ENCODE peak calls at places on chromosomes 2 and 18, in five cellular contexts. Q, U, P, N and V are unnamed samples.

GRCh38 chr2:159639071-159639470 is 22.7 kb upstream of the BAZ2B start:
- DNase-seq in Q (no peak), N (no peak), P (no peak), U (no peak), V (no peak)

GRCh38 chr2:8586397-8587051 is 95.3 kb upstream of the ID2 start:
- DNase-seq in P (no peak), N (no peak), Q (no peak), U (no peak), V (no peak)

GRCh38 chr2:217527586-217528202 is 475.1 kb downstream of the TNS1 start:
- DNase-seq in P (no peak), N (no peak), U (no peak), Q (no peak), V (no peak)

GRCh38 chr2:158718851-158719250 is 76.3 kb upstream of the DAPL1 start:
- DNase-seq in Q (no peak), U (no peak), P (no peak), N (no peak), V (peak; percentile 6)

GRCh38 chr18:74942319-74942910 is 266.5 kb downstream of the PTGR3 start:
- DNase-seq in P (no peak), U (peak; percentile 21), Q (no peak), N (no peak), V (peak; percentile 10)

GRCh38 chr2:194819367-194819766 is 837.7 kb upstream of the SLC39A10 start:
- DNase-seq in U (no peak), Q (no peak), P (no peak), N (no peak), V (peak; percentile 51)

GRCh38 chr2:55862269-55862668 is 61.3 kb downstream of the EFEMP1 start:
- DNase-seq in U (no peak), Q (peak; percentile 86), P (no peak), N (no peak), V (peak; percentile 78)

GRCh38 chr2:172102858-172103359 is at the start of gene DLX2:
- DNase-seq in Q (peak; percentile 91), U (no peak), P (peak; percentile 93), N (peak; percentile 96), V (peak; percentile 87)

GRCh38 chr2:159903404-159904126 is 105.6 kb upstream of the CD302 start:
- DNase-seq in Q (no peak), N (no peak), U (no peak), P (no peak), V (peak; percentile 77)

GRCh38 chr2:68482296-68482695 is 14.9 kb downstream of the APLF start:
- DNase-seq in U (no peak), N (no peak), P (no peak), Q (no peak), V (no peak)

GRCh38 chr2:77418537-77418936 is 103.6 kb downstream of the LRRTM4 start:
- DNase-seq in P (no peak), N (no peak), U (no peak), Q (no peak), V (no peak)

GRCh38 chr2:241813080-241813805 is 4.2 kb downstream of the NEU4 start:
- DNase-seq in P (no peak), U (no peak), N (no peak), Q (no peak), V (no peak)

GRCh38 chr18:48727685-48728084 is 188.9 kb downstream of the CTIF start:
- DNase-seq in N (no peak), U (no peak), P (no peak), Q (no peak), V (no peak)

GRCh38 chr2:186098821-186099220 is 360.2 kb downstream of the FSIP2 start:
- DNase-seq in Q (no peak), U (no peak), N (no peak), P (no peak), V (peak; percentile 11)

GRCh38 chr2:178478102-178478441 is 328 bp downstream of the FKBP7 start:
- DNase-seq in P (no peak), U (no peak), N (peak; percentile 52), Q (no peak), V (no peak)

GRCh38 chr2:100422320-100422719 is 4.9 kb upstream of the CHST10 start:
- DNase-seq in U (no peak), Q (peak; percentile 50), P (peak; percentile 50), N (peak; percentile 44), V (peak; percentile 35)

GRCh38 chr2:39123436-39123999 is 2.7 kb upstream of the SOS1 start:
- DNase-seq in N (no peak), Q (no peak), U (no peak), P (no peak), V (no peak)

GRCh38 chr2:171800639-171801038 is 93.4 kb downstream of the SLC25A12 start:
- DNase-seq in P (no peak), U (no peak), N (no peak), Q (no peak), V (no peak)

GRCh38 chr2:105718846-105719432 is 25.8 kb upstream of the NCK2 start:
- DNase-seq in P (no peak), U (no peak), Q (no peak), N (no peak), V (no peak)

DNA sequence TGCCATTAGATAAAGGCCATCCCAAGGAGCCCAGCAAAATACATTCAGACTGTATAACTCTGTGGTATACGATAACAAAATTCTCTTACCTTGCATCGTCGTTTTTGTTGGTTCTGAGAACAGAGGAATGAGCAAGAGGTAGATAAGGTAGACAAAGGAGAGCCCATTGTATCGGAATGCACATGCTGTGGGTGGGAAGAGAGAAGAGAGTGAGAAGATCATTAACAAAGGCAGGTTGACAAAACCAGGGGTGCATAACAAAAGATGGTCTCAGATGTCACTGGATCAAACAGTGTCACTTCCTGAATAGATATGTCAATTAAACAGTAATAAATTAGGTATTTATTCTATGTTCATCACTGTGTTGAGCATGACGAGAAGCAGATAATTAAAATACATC is 83.3 kb downstream of the PIEZO2 start:
- DNase-seq in Q (no peak), P (no peak), N (no peak), U (no peak), V (no peak)
- H3K27ac ChIP-seq in Q (no peak overlapping the region), P (no peak overlapping the region), N (no peak overlapping the region), U (no peak overlapping the region), V (no peak overlapping the region)

GRCh38 chr2:20465716-20466391 is 19.0 kb downstream of the RHOB start:
- DNase-seq in P (no peak), U (no peak), Q (no peak), N (no peak), V (no peak)
- TF ChIP-seq MYC in P (no peak), U (no peak), Q (no peak), N (no peak), V (no peak)

DNA sequence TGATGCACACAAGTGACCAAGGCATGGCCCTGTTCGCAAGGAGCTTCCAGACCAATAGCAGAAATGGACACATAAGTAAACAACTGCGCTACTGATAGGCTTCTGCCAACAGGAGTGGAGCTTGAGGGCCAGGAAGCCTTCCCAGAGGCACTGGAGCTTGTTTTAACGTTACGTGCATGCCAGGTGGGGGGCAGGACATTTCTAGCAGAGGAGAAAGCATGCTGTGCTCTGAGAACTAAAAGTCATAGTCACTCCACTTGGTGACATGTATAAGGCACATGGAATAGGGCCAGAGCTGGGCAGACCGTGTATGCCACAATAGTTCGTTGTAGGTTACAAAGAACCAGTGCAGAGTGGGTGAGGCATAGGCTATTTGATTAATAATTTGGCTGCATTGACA is 184.2 kb downstream of the NEDD4L start:
- DNase-seq in P (no peak), N (no peak), U (no peak), Q (no peak), V (no peak)
- H3K4me1 ChIP-seq in P (peaks cover 94% of the 10 kb centered on the region), N (peaks cover 16% of the 10 kb centered on the region), U (peaks cover 18% of the 10 kb centered on the region), Q (peaks cover 58% of the 10 kb centered on the region), V (peaks cover 22% of the 10 kb centered on the region)

GRCh38 chr2:127105656-127106456 is 1.1 kb downstream of the BIN1 start:
- DNase-seq in N (no peak), P (no peak), U (no peak), Q (no peak), V (peak; percentile 36)

GRCh38 chr2:127107622-127107999 is 657 bp upstream of the BIN1 start:
- DNase-seq in N (no peak), P (no peak), Q (peak; percentile 63), U (no peak), V (no peak)

GRCh38 chr2:127106998-127107621 is at the start of gene BIN1:
- DNase-seq in Q (peak; percentile 81), P (peak; percentile 34), N (peak; percentile 69), U (no peak), V (peak; percentile 93)

GRCh38 chr2:127104881-127105655 is 1.9 kb downstream of the BIN1 start:
- DNase-seq in U (no peak), Q (no peak), N (no peak), P (no peak), V (no peak)

DNA sequence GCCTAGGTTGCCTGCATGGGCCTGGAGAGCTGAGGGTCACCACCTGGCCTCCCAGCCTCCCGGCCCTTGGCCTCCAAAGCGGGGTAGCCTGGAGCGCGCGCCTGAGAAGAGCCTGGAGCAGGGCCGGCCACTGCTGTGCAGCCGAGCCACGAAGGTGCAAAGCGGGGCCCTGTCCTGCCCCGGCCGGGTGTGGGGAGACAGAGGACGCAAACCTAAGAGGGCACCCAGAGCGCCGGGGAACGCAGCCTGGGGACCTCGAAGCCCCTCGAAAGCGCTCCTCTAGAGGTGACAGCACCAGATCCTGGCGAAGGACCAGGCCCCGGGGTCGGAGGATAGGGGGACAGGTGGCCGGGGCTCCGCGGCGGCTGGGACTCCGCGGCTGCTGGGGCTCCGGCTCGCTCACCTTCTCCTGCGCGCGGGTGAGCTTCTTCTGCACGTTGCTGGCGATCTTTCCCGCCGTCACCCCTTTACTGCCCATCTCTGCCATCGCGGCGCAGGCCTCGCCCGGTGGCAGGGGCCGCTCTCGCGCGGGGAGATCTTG is 427 bp downstream of the BIN1 start:
- DNase-seq in Q (peak; percentile 24), U (no peak), N (no peak), P (no peak), V (no peak)
- H3K27ac ChIP-seq in Q (peak overlapping the region; percentile 92), U (no peak overlapping the region), N (no peak overlapping the region), P (no peak overlapping the region), V (peak overlapping the region; percentile 68)